ENCODE peak calls at places on chromosomes 11 and 22, in ten cellular contexts. M, A, R, D, U, L, H, N, I and G are unnamed samples. For H3K36me3, the result is how much of the 10 kb centered on the place peaks cover.

GRCh38 chr11:8826145-8826786 is 84.7 kb upstream of the AKIP1 start:
- DNase-seq in N (peak), L (no peak), H (peak), R (no peak), A (no peak), I (no peak), M (no peak), U (no peak), D (no peak), G (no peak)

GRCh38 chr11:61587951-61588695 is 7.2 kb upstream of the SYT7 start:
- DNase-seq in L (no peak), D (no peak), U (peak), M (peak), R (no peak), I (peak), N (peak), A (peak), H (peak), G (no peak)

GRCh38 chr11:68332186-68332585 is 19.8 kb downstream of the LRP5 start:
- DNase-seq in D (no peak), A (no peak), L (no peak), I (no peak), H (no peak), R (no peak), U (no peak), N (no peak), M (no peak), G (no peak)

GRCh38 chr11:111283945-111284481 is 14.3 kb upstream of the POU2AF3 start:
- DNase-seq in L (no peak), U (no peak), N (no peak), M (no peak), H (peak), R (no peak), I (no peak), A (peak), D (peak), G (no peak)

GRCh38 chr11:92259861-92260260 is 35.2 kb downstream of the FAT3 start:
- DNase-seq in R (no peak), I (no peak), L (no peak), M (no peak), U (no peak), N (no peak), H (no peak), D (no peak), A (no peak), G (no peak)

GRCh38 chr22:38967451-38968450 is 10.3 kb downstream of the APOBEC3A start:
- DNase-seq in A (no peak), U (no peak), R (no peak), N (no peak), I (no peak), M (no peak), D (no peak), H (peak), L (no peak), G (peak)

GRCh38 chr11:94731921-94732601 is 36.1 kb upstream of the AMOTL1 start:
- DNase-seq in M (no peak), A (no peak), I (no peak), L (no peak), D (no peak), N (peak), R (no peak), H (no peak), U (no peak), G (no peak)

GRCh38 chr11:44621140-44621681 is 55.7 kb downstream of the CD82 start:
- DNase-seq in N (peak), R (no peak), I (peak), U (peak), M (peak), H (peak), L (no peak), A (peak), D (peak), G (peak)

GRCh38 chr11:25981998-25982397 is 349.9 kb upstream of the ANO3 start:
- DNase-seq in U (no peak), A (no peak), D (no peak), H (no peak), M (peak), I (no peak), R (peak), L (peak), N (peak), G (no peak)

GRCh38 chr11:18046116-18046777 is at the start of gene TPH1:
- DNase-seq in H (peak), N (peak), R (peak), L (no peak), M (no peak), A (peak), I (no peak), D (no peak), U (peak), G (peak)

GRCh38 chr11:27444801-27445215 is 27.8 kb downstream of the LGR4 start:
- DNase-seq in R (no peak), H (no peak), D (no peak), I (no peak), N (no peak), A (no peak), L (no peak), M (no peak), U (no peak), G (no peak)

GRCh38 chr11:118714816-118715215 is 35.4 kb upstream of the TREH start:
- DNase-seq in H (no peak), I (no peak), A (no peak), D (no peak), U (no peak), M (no peak), N (no peak), R (no peak), L (no peak), G (no peak)

GRCh38 chr11:61273151-61274078 is 21.7 kb downstream of the VWCE start:
- DNase-seq in H (peak), M (no peak), A (no peak), D (no peak), I (no peak), U (peak), N (no peak), R (no peak), L (no peak), G (no peak)

GRCh38 chr22:43535741-43536140 is 123.9 kb downstream of the MPPED1 start:
- DNase-seq in A (no peak), U (peak), R (no peak), H (no peak), I (no peak), L (no peak), M (no peak), N (no peak), D (no peak), G (no peak)

GRCh38 chr11:65546217-65546958 is 11.8 kb downstream of the LTBP3 start:
- DNase-seq in I (peak), H (peak), A (peak), U (peak), M (peak), L (no peak), N (no peak), D (peak), R (no peak), G (peak)

GRCh38 chr11:18987454-18988231 is 48.4 kb upstream of the MRGPRX1 start:
- DNase-seq in H (no peak), I (no peak), U (no peak), L (no peak), R (peak), A (no peak), N (no peak), D (no peak), M (no peak), G (no peak)

GRCh38 chr22:19672054-19672776 is 42.1 kb upstream of the SEPTIN5 start:
- DNase-seq in I (no peak), R (no peak), M (no peak), H (no peak), N (no peak), U (no peak), A (no peak), L (no peak), D (no peak), G (no peak)

GRCh38 chr11:13261600-13262061 is 16.0 kb upstream of the BMAL1 start:
- DNase-seq in D (no peak), R (peak), A (no peak), N (peak), I (no peak), H (no peak), U (no peak), M (no peak), L (peak), G (no peak)

GRCh38 chr11:75673977-75674582 is 5.2 kb upstream of the MAP6 start:
- DNase-seq in H (no peak), M (peak), A (no peak), R (no peak), D (no peak), N (no peak), U (no peak), I (no peak), L (no peak), G (no peak)

GRCh38 chr11:96388891-96389603 is 665 bp downstream of the CCDC82 start:
- DNase-seq in L (no peak), M (peak), U (no peak), D (no peak), I (no peak), R (no peak), H (no peak), A (no peak), N (peak), G (no peak)

GRCh38 chr22:49671331-49672012 is 156.2 kb downstream of the BRD1 start:
- DNase-seq in L (no peak), H (no peak), U (peak), D (no peak), A (no peak), I (no peak), N (no peak), M (no peak), R (no peak), G (peak)

GRCh38 chr11:35192347-35192746 is 53.4 kb downstream of the CD44 start:
- DNase-seq in R (no peak), A (peak), U (peak), N (no peak), H (peak), D (peak), I (no peak), L (no peak), M (no peak), G (no peak)

GRCh38 chr11:4146070-4146764 is 51.6 kb downstream of the RRM1 start:
- DNase-seq in N (no peak), R (no peak), A (no peak), L (no peak), D (no peak), M (no peak), I (no peak), U (no peak), H (no peak), G (no peak)

DNA sequence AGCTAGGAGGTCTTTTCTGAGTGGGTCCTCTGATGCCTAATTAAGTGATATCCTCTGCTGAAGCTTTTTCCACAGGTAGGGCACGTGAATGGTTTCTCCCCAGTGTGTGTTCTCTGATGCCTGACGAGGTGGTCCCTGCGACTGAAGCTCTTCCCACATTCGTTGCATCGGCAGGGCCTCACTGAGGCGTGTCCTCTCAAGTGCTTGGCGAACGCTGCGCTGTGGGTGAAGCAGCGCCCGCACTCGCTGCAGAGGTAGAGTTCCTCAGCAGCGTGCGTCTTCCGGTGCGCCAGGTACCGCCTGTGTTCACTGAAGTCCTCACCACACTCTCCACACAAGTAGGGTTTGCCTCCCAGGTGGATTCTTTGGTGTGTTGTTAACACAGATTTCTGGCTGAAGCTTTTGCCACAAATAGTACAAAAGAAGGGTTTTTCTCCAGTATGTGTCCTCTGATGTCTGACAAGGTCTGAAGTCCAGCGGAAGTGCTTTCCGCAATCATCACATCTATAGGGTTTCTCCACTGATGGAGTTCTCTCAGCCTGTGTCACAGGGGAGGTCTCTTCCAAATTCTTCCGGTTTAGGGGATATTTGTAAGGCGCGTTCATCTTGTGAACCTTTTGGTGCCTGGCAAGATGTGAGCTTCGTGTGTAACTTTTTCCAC is 15.3 kb downstream of the ZNF202 start:
- DNase-seq in D (no peak), A (no peak), H (no peak), R (no peak), N (no peak), U (no peak), M (no peak), L (no peak), I (no peak), G (no peak)
- H3K36me3 ChIP-seq in D (under half), A (half or more), H (under half), R (under half), N (half or more), U (half or more), M (half or more), L (under half), I (half or more), G (under half)

DNA sequence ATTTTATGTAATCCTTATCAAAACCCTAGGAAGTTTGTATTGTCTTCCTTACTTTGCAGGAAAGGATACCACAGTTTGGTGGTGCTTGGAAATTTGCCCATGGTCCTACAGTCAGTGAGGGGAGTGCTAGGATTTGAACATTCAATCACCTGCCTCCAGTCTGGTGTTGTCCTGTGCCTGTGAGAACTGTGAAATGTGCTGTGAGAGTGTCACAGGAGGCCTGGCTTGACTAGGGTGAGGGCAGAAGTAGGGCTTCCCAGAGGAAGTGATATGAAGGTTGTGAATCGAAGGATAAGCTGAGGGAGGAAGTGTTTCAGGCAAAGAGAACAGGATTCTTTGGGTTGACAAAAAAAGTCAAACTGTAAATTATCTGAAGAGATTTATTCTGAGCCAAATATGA is 424.4 kb downstream of the TMEM135 start:
- DNase-seq in U (no peak), D (no peak), N (no peak), L (no peak), R (no peak), H (no peak), I (no peak), A (no peak), M (no peak), G (no peak)
- H3K4me3 ChIP-seq in U (no peak), D (no peak), N (no peak), L (no peak), R (no peak), H (no peak), I (no peak), A (no peak), M (no peak), G (no peak)

GRCh38 chr11:117289795-117290194 is 1.4 kb upstream of the BACE1-AS start:
- DNase-seq in H (no peak), N (no peak), D (no peak), I (no peak), M (no peak), L (no peak), A (no peak), U (no peak), R (no peak), G (no peak)

GRCh38 chr11:117290809-117291396 is at the start of gene BACE1-AS:
- DNase-seq in N (no peak), D (no peak), L (no peak), A (no peak), I (no peak), U (no peak), H (no peak), M (no peak), R (no peak), G (no peak)

GRCh38 chr11:117295438-117296137 is 4.4 kb downstream of the BACE1-AS start:
- DNase-seq in I (no peak), H (no peak), N (no peak), D (no peak), U (no peak), M (no peak), L (no peak), R (no peak), A (no peak), G (no peak)

GRCh38 chr11:117296881-117297280 is 5.7 kb downstream of the BACE1-AS start:
- DNase-seq in H (no peak), L (no peak), R (no peak), M (no peak), N (no peak), U (no peak), A (no peak), I (no peak), D (no peak), G (no peak)

GRCh38 chr11:117292616-117293015 is 1.5 kb downstream of the BACE1-AS start:
- DNase-seq in A (no peak), H (no peak), L (no peak), M (no peak), I (no peak), D (no peak), U (no peak), R (no peak), N (no peak), G (no peak)
- H3K36me3 ChIP-seq in A (half or more), H (under half), L (under half), M (under half), I (under half), D (under half), U (half or more), R (under half), N (half or more), G (under half)

DNA sequence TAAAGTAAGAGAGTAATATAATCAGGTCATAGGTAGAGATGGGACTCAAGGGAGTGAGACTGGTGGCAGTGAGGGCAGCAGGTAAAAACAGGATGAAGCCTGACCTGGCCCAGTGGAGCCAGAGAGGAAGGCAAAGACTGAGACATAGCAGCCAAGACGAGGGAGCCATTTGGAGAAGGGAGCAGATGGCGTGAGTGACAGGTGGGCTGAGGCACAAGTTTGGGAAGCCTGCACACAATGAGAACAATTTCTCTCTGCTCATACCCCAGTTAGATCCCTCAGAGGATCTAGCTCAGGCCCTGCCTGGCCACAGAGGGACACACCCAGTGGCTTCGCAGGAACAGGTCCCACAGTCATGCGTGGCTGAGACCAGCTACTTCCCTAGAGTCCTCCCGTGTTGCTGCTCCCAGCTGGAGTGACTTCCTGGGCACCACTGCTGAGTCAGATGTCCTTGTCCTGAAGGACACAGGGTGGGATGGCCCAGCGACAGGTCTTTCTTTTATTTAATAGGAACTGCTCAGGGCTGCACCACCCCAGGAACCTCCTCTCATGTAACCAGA is 33.3 kb upstream of the LYVE1 start:
- DNase-seq in A (peak), U (no peak), L (no peak), M (no peak), N (no peak), R (no peak), I (no peak), H (peak), D (no peak), G (no peak)
- H3K4me3 ChIP-seq in A (no peak), U (no peak), L (no peak), M (no peak), N (no peak), R (no peak), I (no peak), H (no peak), D (no peak), G (no peak)

GRCh38 chr11:1883342-1884122 is 8.2 kb downstream of the PRR33 start:
- DNase-seq in M (no peak), U (peak), H (peak), A (no peak), L (no peak), R (no peak), D (no peak), N (no peak), I (peak), G (no peak)
- H3K36me3 ChIP-seq in M (under half), U (under half), H (under half), A (half or more), L (under half), R (under half), D (under half), N (under half), I (under half), G (under half)

DNA sequence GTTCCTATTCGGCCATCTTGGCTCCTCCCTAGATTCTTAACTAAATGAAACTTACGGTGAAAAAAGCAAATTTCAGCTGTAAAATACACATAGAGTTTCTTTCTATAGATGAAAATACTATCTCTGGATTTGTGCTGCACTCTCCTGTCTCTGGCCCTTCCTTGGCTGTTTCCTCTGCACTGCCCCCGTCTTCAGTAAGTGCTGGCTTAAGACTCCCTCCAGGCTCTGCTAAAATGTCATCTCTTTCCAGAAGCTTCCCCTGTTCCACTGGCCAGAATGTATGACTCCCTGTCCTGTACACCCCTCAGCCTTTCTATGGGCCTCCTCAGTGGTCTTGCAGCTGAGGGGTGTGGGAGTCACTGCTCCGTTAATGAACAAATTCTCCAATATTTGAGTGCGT is 109.1 kb upstream of the NARS2 start:
- DNase-seq in H (no peak), U (no peak), N (no peak), D (no peak), R (no peak), M (no peak), A (no peak), L (no peak), I (no peak), G (no peak)
- H3K4me3 ChIP-seq in H (no peak), U (no peak), N (no peak), D (no peak), R (no peak), M (no peak), A (no peak), L (no peak), I (no peak), G (no peak)

DNA sequence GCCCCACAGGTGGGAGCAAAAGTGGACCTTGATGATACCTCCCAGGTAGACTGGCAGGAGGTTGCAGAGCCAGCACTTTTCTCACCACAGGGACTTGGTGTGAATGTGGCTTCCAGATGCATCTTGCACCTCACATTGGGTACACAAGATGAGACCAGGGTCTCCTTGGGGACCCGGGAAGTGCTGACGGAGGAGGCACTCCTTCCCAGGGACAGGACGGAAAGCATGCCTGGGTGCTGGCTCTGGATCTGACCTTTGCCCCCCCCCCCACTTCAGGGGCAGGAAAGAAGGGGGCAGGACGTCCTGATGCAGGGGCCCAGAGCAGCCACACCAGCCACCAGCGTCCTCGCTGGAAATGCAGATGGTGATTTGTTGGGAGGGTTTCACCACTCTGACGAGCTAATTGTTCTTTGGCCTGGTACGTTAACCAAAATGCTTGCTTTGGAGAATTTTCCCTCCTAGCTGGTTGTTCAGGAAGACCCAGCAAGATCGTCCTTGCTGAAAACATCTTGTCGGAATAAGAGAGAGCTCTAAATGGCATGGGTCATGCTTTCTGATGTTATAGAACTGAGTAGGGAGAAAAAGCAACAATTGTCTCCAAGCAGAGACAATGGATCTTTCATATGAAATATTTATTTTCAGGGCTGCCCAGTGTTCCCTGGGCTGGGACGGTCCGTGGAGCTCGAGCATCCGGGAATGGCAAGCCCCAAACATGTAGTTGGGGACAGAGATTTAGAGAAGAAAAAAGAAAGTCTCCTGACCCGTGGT is 74.4 kb upstream of the PPARA start:
- DNase-seq in U (peak), D (peak), N (no peak), M (no peak), R (no peak), H (peak), A (peak), I (no peak), L (no peak), G (peak)
- H3K36me3 ChIP-seq in U (under half), D (under half), N (under half), M (under half), R (under half), H (under half), A (under half), I (under half), L (under half), G (under half)